ENCODE peak calls at places on chromosome 15, in eight cellular contexts. I is dorsolateral prefrontal cortex; U is activated CD4-positive, alpha-beta T cell treated with anti-CD3 and anti-CD28 coated beads, Interleukin-2, amount 50 U/mL, for 24 hours; P is uterus; Q is NCI-H1436; C is AG09319; L is stimulated activated CD8-positive, alpha-beta memory T cell treated with anti-CD3 and anti-CD28 coated beads, Interleukin-15, amount 100 ng/mL, for 1 hour; G is RPMI7951. A is an unnamed sample.

GRCh38 chr15:52306270-52306669 is 10.7 kb upstream of the MYO5C start:
- DNase-seq in I (no peak), U (no peak), P (no peak), Q (no peak), C (no peak), L (no peak), G (no peak), A (peak; percentile 8)

GRCh38 chr15:70151008-70151407 is 53.3 kb upstream of the TLE3 start:
- DNase-seq in I (no peak), U (no peak), P (no peak), Q (no peak), C (no peak), L (no peak), G (no peak), A (no peak)

GRCh38 chr15:72369964-72370363 is 5.8 kb downstream of the HEXA start:
- DNase-seq in I (no peak), U (no peak), P (no peak), Q (no peak), C (no peak), L (no peak), G (no peak), A (no peak)

GRCh38 chr15:77118787-77119410 is 48.0 kb upstream of the TSPAN3 start:
- DNase-seq in I (no peak), U (no peak), P (peak; percentile 46), Q (peak; percentile 7), C (peak; percentile 59), L (no peak), G (peak; percentile 71), A (peak; percentile 52)

GRCh38 chr15:56208641-56209155 is 35.0 kb downstream of the RFX7 start:
- DNase-seq in I (no peak), U (no peak), P (no peak), Q (no peak), C (peak; percentile 11), L (no peak), G (no peak), A (no peak)

GRCh38 chr15:65198571-65198970 is 12.7 kb downstream of the CILP start:
- DNase-seq in I (no peak), U (no peak), P (no peak), Q (no peak), C (no peak), L (no peak), G (no peak), A (no peak)

GRCh38 chr15:84967380-84967779 is 14.3 kb upstream of the PDE8A start:
- DNase-seq in I (no peak), U (no peak), P (no peak), Q (no peak), C (no peak), L (no peak), G (no peak), A (no peak)

GRCh38 chr15:89307046-89307587 is 27.5 kb downstream of the POLG start:
- DNase-seq in I (no peak), U (no peak), P (no peak), Q (no peak), C (no peak), L (no peak), G (peak; percentile 37), A (no peak)

GRCh38 chr15:44713006-44713966 is 2.0 kb downstream of the B2M start:
- DNase-seq in I (no peak), U (no peak), P (no peak), Q (peak; percentile 3), C (no peak), L (no peak), G (peak; percentile 42), A (no peak)

GRCh38 chr15:49082960-49083359 is 36.7 kb upstream of the SECISBP2L start:
- DNase-seq in I (no peak), U (no peak), P (no peak), Q (no peak), C (peak; percentile 70), L (no peak), G (peak; percentile 18), A (peak; percentile 48)

GRCh38 chr15:77516786-77517185 is 96.1 kb downstream of the HMG20A start:
- DNase-seq in I (no peak), U (no peak), P (no peak), Q (no peak), C (no peak), L (no peak), G (no peak), A (no peak)

GRCh38 chr15:101320501-101321052 is 25.5 kb upstream of the SNRPA1 start:
- DNase-seq in I (no peak), U (peak; percentile 19), P (no peak), Q (no peak), C (no peak), L (peak; percentile 22), G (no peak), A (no peak)

GRCh38 chr15:64017082-64017588 is 29.1 kb downstream of the DAPK2 start:
- DNase-seq in I (no peak), U (no peak), P (no peak), Q (no peak), C (no peak), L (no peak), G (no peak), A (no peak)

GRCh38 chr15:80105193-80105984 is 45.9 kb downstream of the ZFAND6 start:
- DNase-seq in I (no peak), U (no peak), P (no peak), Q (no peak), C (peak; percentile 12), L (no peak), G (peak; percentile 49), A (peak; percentile 55)

GRCh38 chr15:63551400-63551799 is 45.8 kb upstream of the FBXL22 start:
- DNase-seq in I (no peak), U (no peak), P (no peak), Q (no peak), C (no peak), L (no peak), G (peak; percentile 17), A (no peak)

GRCh38 chr15:71054286-71054952 is 60.9 kb upstream of the THSD4 start:
- DNase-seq in I (no peak), U (no peak), P (no peak), Q (no peak), C (no peak), L (no peak), G (no peak), A (no peak)

GRCh38 chr15:58125333-58125732 is 12.8 kb upstream of the AQP9 start:
- DNase-seq in I (no peak), U (no peak), P (no peak), Q (no peak), C (no peak), L (no peak), G (no peak), A (no peak)

GRCh38 chr15:71337197-71337845 is 222.1 kb downstream of the THSD4 start:
- DNase-seq in I (no peak), U (no peak), P (no peak), Q (no peak), C (no peak), L (no peak), G (peak; percentile 93), A (peak; percentile 54)

GRCh38 chr15:33795076-33795475 is 173.2 kb upstream of the CHRM5 start:
- DNase-seq in I (no peak), U (no peak), P (no peak), Q (no peak), C (no peak), L (no peak), G (no peak), A (no peak)

GRCh38 chr15:29102911-29103824 is 166.5 kb downstream of the NSMCE3 start:
- DNase-seq in I (no peak), U (no peak), P (no peak), Q (no peak), C (peak; percentile 2), L (no peak), G (no peak), A (no peak)

GRCh38 chr15:75597667-75598341 is 18.7 kb upstream of the PTPN9 start:
- DNase-seq in I (no peak), U (no peak), P (no peak), Q (no peak), C (no peak), L (no peak), G (no peak), A (no peak)

GRCh38 chr15:28021281-28022039 is 77.7 kb downstream of the OCA2 start:
- DNase-seq in I (no peak), U (no peak), P (no peak), Q (peak; percentile 75), C (no peak), L (no peak), G (peak; percentile 37), A (no peak)

GRCh38 chr15:42457445-42458442 is 33.2 kb downstream of the ZNF106 start:
- DNase-seq in I (no peak), U (no peak), P (peak; percentile 81), Q (no peak), C (peak; percentile 82), L (no peak), G (peak; percentile 94), A (peak; percentile 80)

GRCh38 chr15:68650901-68651709 is 72.3 kb downstream of the CORO2B start:
- DNase-seq in I (peak; percentile 66), U (peak; percentile 9), P (no peak), Q (no peak), C (no peak), L (no peak), G (no peak), A (no peak)

GRCh38 chr15:64209680-64210334 is 47.0 kb upstream of the PPIB start:
- DNase-seq in I (no peak), U (no peak), P (no peak), Q (peak; percentile 10), C (no peak), L (no peak), G (peak; percentile 48), A (no peak)

GRCh38 chr15:43932907-43933306 is 106.1 kb downstream of the WDR76 start:
- DNase-seq in I (no peak), U (no peak), P (no peak), Q (peak; percentile 12), C (no peak), L (no peak), G (no peak), A (no peak)